ENCODE peak calls at places on chromosome 22, in four cellular contexts. J, X, I and A are unnamed samples.

GRCh38 chr22:28981818-28982499 is 79.7 kb downstream of the C22orf31 start:
- DNase-seq in J (no peak), X (no peak), I (no peak), A (no peak)

GRCh38 chr22:23053912-23054530 is 16.3 kb upstream of the GNAZ start:
- DNase-seq in J (no peak), X (peak; percentile 22), I (no peak), A (no peak)

GRCh38 chr22:44335903-44336803 is 23.4 kb upstream of the SHISAL1 start:
- DNase-seq in J (no peak), X (no peak), I (no peak), A (no peak)

GRCh38 chr22:23772315-23773246 is at the start of gene MMP11:
- DNase-seq in J (peak; percentile 77), X (peak; percentile 91), I (peak; percentile 37), A (peak; percentile 59)

GRCh38 chr22:22578702-22579424 is 19.8 kb upstream of the PRAME start:
- DNase-seq in J (peak; percentile 22), X (peak; percentile 87), I (peak; percentile 22), A (no peak)

GRCh38 chr22:24424001-24424900 is 3.1 kb upstream of the ADORA2A start:
- DNase-seq in J (peak; percentile 40), X (peak; percentile 78), I (no peak), A (peak; percentile 90)

GRCh38 chr22:29030016-29030617 is 31.5 kb downstream of the C22orf31 start:
- DNase-seq in J (peak; percentile 26), X (no peak), I (peak; percentile 85), A (no peak)

GRCh38 chr22:30309981-30310672 is 16.6 kb downstream of the TBC1D10A start:
- DNase-seq in J (peak; percentile 58), X (no peak), I (peak; percentile 65), A (peak; percentile 69)

GRCh38 chr22:17943533-17944204 is 80.7 kb downstream of the MICAL3 start:
- DNase-seq in J (no peak), X (no peak), I (no peak), A (no peak)

GRCh38 chr22:17230239-17230638 is 11.0 kb upstream of the ADA2 start:
- DNase-seq in J (no peak), X (peak; percentile 24), I (no peak), A (no peak)

GRCh38 chr22:49689858-49690257 is 137.8 kb downstream of the BRD1 start:
- DNase-seq in J (no peak), X (no peak), I (no peak), A (no peak)

GRCh38 chr22:32337015-32337414 is 20.7 kb upstream of the RFPL3 start:
- DNase-seq in J (no peak), X (no peak), I (no peak), A (no peak)

GRCh38 chr22:48927591-48927990 is 900.1 kb downstream of the BRD1 start:
- DNase-seq in J (no peak), X (no peak), I (no peak), A (no peak)

GRCh38 chr22:41739576-41739975 is 40.3 kb downstream of the MEI1 start:
- DNase-seq in J (no peak), X (no peak), I (no peak), A (no peak)

GRCh38 chr22:50731811-50732624 is 6.0 kb upstream of the ACR start:
- DNase-seq in J (peak; percentile 78), X (peak; percentile 66), I (peak; percentile 7), A (peak; percentile 76)

GRCh38 chr22:30871391-30872281 is 96.9 kb downstream of the MORC2 start:
- DNase-seq in J (no peak), X (peak; percentile 42), I (no peak), A (peak; percentile 62)

GRCh38 chr22:50224071-50224470 is 20.8 kb downstream of the TUBGCP6 start:
- DNase-seq in J (no peak), X (no peak), I (no peak), A (no peak)

GRCh38 chr22:49334976-49335375 is 492.7 kb downstream of the BRD1 start:
- DNase-seq in J (no peak), X (no peak), I (no peak), A (no peak)

GRCh38 chr22:49004484-49005399 is 822.9 kb downstream of the BRD1 start:
- DNase-seq in J (no peak), X (peak; percentile 8), I (no peak), A (no peak)

GRCh38 chr22:43066844-43067385 is 22.3 kb downstream of the TTLL1 start:
- DNase-seq in J (peak; percentile 59), X (no peak), I (peak; percentile 69), A (no peak)

GRCh38 chr22:44710474-44711235 is 8.7 kb downstream of the PRR5 start:
- DNase-seq in J (no peak), X (no peak), I (no peak), A (no peak)

GRCh38 chr22:43827926-43828710 is 16.0 kb upstream of the EFCAB6 start:
- DNase-seq in J (no peak), X (peak; percentile 31), I (no peak), A (peak; percentile 10)

GRCh38 chr22:45977551-45978274 is 751 bp upstream of the WNT7B start:
- DNase-seq in J (peak; percentile 44), X (no peak), I (no peak), A (peak; percentile 74)

GRCh38 chr22:45977003-45977395 is at the start of gene WNT7B:
- DNase-seq in J (peak; percentile 21), X (no peak), I (no peak), A (peak; percentile 70)

GRCh38 chr22:45974498-45974897 is 2.5 kb downstream of the WNT7B start:
- DNase-seq in J (no peak), X (no peak), I (no peak), A (peak; percentile 73)

GRCh38 chr22:45976351-45977002 is 485 bp downstream of the WNT7B start:
- DNase-seq in J (peak; percentile 50), X (no peak), I (no peak), A (peak; percentile 77)

GRCh38 chr22:45975266-45976161 is 1.4 kb downstream of the WNT7B start:
- DNase-seq in J (no peak), X (no peak), I (no peak), A (no peak)
- H3K4me3 ChIP-seq in J (no peak overlapping the region), X (no peak overlapping the region), I (no peak overlapping the region), A (peak overlapping the region; percentile 19)

GRCh38 chr22:27419473-27419872 is 382.1 kb downstream of the MN1 start:
- DNase-seq in J (no peak), X (no peak), I (peak; percentile 49), A (no peak)

GRCh38 chr22:27418261-27418660 is 383.3 kb downstream of the MN1 start:
- DNase-seq in J (no peak), X (no peak), I (no peak), A (no peak)

GRCh38 chr22:27422442-27422841 is 379.1 kb downstream of the MN1 start:
- DNase-seq in J (no peak), X (no peak), I (no peak), A (no peak)

GRCh38 chr22:27420186-27420816 is 381.3 kb downstream of the MN1 start:
- DNase-seq in J (peak; percentile 37), X (no peak), I (peak; percentile 49), A (no peak)

GRCh38 chr22:27420817-27421361 is 380.7 kb downstream of the MN1 start:
- DNase-seq in J (peak; percentile 96), X (peak; percentile 87), I (peak; percentile 98), A (no peak)
- H3K4me3 ChIP-seq in J (peak overlapping the region; percentile 14), X (no peak overlapping the region), I (no peak overlapping the region), A (no peak overlapping the region)

GRCh38 chr22:36367479-36367878 is 20.3 kb downstream of the MYH9 start:
- DNase-seq in J (no peak), X (no peak), I (no peak), A (no peak)
- H3K4me3 ChIP-seq in J (no peak overlapping the region), X (no peak overlapping the region), I (no peak overlapping the region), A (no peak overlapping the region)

DNA sequence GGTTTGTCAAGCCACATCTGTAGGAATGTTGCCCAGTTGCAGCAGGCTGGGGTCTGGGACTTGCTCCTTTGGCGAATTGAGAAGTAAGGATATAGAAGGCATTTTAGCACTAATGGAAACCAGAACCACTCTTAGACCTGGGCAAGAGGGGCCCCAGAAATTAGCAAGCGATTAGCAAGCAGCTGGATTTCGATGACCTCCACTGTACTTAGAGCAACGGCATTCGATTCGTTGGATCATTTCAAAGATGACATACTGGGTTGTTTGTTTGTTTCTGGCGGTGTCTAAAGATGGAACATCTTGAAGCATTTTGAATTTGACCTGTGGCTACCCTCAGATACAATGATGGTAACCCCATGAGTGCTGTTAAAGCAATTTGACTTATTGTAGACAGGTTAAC is 1.2 kb upstream of the CDPF1 start:
- DNase-seq in J (no peak), X (no peak), I (no peak), A (no peak)
- H3K4me3 ChIP-seq in J (peak overlapping the region; percentile 90), X (no peak overlapping the region), I (peak overlapping the region; percentile 84), A (peak overlapping the region; percentile 75)

GRCh38 chr22:40040927-40041326 is 46.2 kb downstream of the FAM83F start:
- DNase-seq in J (peak; percentile 55), X (peak; percentile 82), I (no peak), A (no peak)

GRCh38 chr22:40043793-40044101 is 49.0 kb downstream of the FAM83F start:
- DNase-seq in J (no peak), X (no peak), I (no peak), A (no peak)

GRCh38 chr22:40043086-40043485 is 48.3 kb downstream of the FAM83F start:
- DNase-seq in J (peak; percentile 7), X (no peak), I (no peak), A (no peak)

GRCh38 chr22:40042312-40042711 is 47.6 kb downstream of the FAM83F start:
- DNase-seq in J (no peak), X (no peak), I (no peak), A (no peak)

GRCh38 chr22:40041738-40042137 is 47.0 kb downstream of the FAM83F start:
- DNase-seq in J (no peak), X (no peak), I (no peak), A (no peak)
- H3K4me3 ChIP-seq in J (no peak overlapping the region), X (no peak overlapping the region), I (no peak overlapping the region), A (no peak overlapping the region)

GRCh38 chr22:21055564-21055834 is 9.8 kb downstream of the LRRC74B start:
- DNase-seq in J (no peak), X (no peak), I (no peak), A (no peak)
- H3K4me3 ChIP-seq in J (no peak overlapping the region), X (no peak overlapping the region), I (no peak overlapping the region), A (no peak overlapping the region)

DNA sequence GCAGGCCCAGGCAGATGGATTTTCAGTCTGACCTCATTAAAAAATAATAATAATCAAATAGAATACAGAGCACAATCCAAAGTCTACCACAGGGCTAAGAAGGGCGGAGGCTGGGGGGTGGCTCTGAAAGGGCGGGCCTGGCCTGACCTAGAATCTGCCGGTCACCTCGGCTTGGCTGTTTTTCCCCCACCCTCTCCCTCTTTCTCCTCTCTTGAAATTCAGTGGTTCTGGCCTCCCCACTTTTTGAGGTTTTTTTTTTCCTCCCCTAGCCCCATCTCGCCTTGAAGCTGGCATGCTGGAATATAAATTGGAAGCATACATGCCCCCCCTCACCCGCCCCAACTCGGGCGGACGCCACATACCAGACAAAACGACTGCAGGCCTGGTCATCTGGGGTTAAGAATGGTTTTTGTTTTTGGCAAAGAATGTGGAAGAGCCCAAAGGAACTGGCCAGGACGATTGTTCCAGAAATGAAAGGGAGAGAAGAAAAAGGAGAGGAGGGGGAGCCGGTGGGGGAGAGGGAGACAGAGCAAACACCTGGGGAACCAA is 25.1 kb downstream of the MN1 start:
- DNase-seq in J (peak; percentile 68), X (no peak), I (peak; percentile 70), A (no peak)
- H3K4me3 ChIP-seq in J (peak overlapping the region; percentile 65), X (no peak overlapping the region), I (no peak overlapping the region), A (no peak overlapping the region)

GRCh38 chr22:19438286-19438685 is 5.9 kb downstream of the MRPL40 start:
- DNase-seq in J (no peak), X (no peak), I (no peak), A (no peak)
- H3K4me3 ChIP-seq in J (no peak overlapping the region), X (no peak overlapping the region), I (no peak overlapping the region), A (no peak overlapping the region)